ENCODE peak calls at places on chromosome 2, in four cellular contexts. Y, L, U and A are unnamed samples.
A peak's percentile ranks its signal among the peaks of the same experiment; 100 is the strongest.

GRCh38 chr2:143300531-143300930 is 171.3 kb downstream of the ARHGAP15 start:
- DNase-seq in Y (no peak), L (no peak), U (no peak), A (peak; percentile 6)

GRCh38 chr2:173053043-173053699 is 22.5 kb upstream of the MAP3K20 start:
- DNase-seq in Y (peak; percentile 70), L (no peak), U (no peak), A (no peak)

GRCh38 chr2:216316743-216317142 is 55.5 kb downstream of the MARCHF4 start:
- DNase-seq in Y (no peak), L (no peak), U (no peak), A (peak; percentile 57)

GRCh38 chr2:241564596-241565411 is 6.3 kb downstream of the BOK start:
- DNase-seq in Y (no peak), L (no peak), U (no peak), A (no peak)

GRCh38 chr2:109558076-109558882 is 55.5 kb downstream of the SEPTIN10 start:
- DNase-seq in Y (peak; percentile 96), L (no peak), U (no peak), A (peak; percentile 84)

GRCh38 chr2:200208041-200208440 is 98.5 kb upstream of the SPATS2L start:
- DNase-seq in Y (no peak), L (no peak), U (no peak), A (no peak)

GRCh38 chr2:169141713-169142352 is 72.5 kb downstream of the DHRS9 start:
- DNase-seq in Y (peak; percentile 46), L (peak; percentile 75), U (peak; percentile 76), A (peak; percentile 22)

GRCh38 chr2:43593241-43593640 is 2.6 kb downstream of the THADA start:
- DNase-seq in Y (no peak), L (no peak), U (no peak), A (no peak)

GRCh38 chr2:216632321-216632951 is 784 bp upstream of the IGFBP2 start:
- DNase-seq in Y (no peak), L (peak; percentile 16), U (no peak), A (no peak)

GRCh38 chr2:133270550-133270949 is 297.7 kb downstream of the NCKAP5 start:
- DNase-seq in Y (no peak), L (no peak), U (no peak), A (no peak)

GRCh38 chr2:220575963-220576362 is 948.5 kb downstream of the SLC4A3 start:
- DNase-seq in Y (no peak), L (no peak), U (no peak), A (no peak)

GRCh38 chr2:23385351-23385747 is 370 bp downstream of the KLHL29 start:
- DNase-seq in Y (no peak), L (peak; percentile 76), U (no peak), A (no peak)

DNA sequence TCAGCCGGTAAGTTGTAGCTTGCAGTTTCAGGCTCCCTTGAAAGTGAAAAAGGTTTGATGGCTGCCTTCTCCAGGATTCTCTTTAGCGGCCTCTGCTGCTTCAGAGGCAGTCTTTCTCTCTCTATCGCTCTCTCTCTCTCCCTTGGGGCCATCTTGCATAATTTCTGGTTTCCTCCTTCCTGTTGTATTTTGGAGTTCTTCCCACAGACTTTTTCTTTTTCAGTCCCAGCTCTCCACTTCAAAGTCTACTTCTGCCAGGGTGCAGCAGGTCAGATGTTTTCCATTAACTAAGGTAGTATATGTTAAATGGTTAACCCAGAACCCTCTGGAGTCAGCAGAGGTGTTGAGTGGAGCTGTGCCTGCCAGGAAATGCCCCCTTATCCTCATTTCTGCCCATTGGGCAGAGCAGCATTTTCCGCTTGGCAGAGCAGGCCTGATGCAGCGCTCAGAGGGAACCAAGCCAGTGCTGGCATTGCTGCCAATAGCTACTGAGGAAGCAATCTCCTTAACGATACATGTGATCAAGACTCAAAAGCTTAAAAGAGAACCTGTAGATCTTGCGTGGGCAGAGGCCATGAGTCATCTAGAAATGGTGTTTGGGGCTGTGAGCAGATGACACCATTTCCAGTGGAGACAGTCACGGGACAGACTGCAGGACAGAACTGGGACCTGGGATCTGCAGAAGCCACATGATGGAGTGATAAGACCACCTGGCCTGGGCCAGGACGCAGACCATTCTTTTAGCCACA is 20.8 kb downstream of the DBI start:
- DNase-seq in Y (peak; percentile 34), L (no peak), U (peak; percentile 28), A (peak; percentile 15)
- TF ChIP-seq CTCF in Y (peak; percentile 29), L (no peak), U (no peak), A (peak; percentile 45)

GRCh38 chr2:61950571-61951315 is 45.3 kb downstream of the COMMD1 start:
- DNase-seq in Y (peak; percentile 77), L (no peak), U (no peak), A (no peak)
- H3K4me1 ChIP-seq in Y (peaks cover 19% of the 10 kb centered on the region), L (no peaks in the 10 kb centered on the region), U (no peaks in the 10 kb centered on the region), A (peaks cover 15% of the 10 kb centered on the region)

GRCh38 chr2:114534728-114535084 is 92.3 kb downstream of the DPP10 start:
- DNase-seq in Y (no peak), L (no peak), U (no peak), A (no peak)
- TF ChIP-seq CTCF in Y (no peak), L (peak; percentile 11), U (no peak), A (no peak)

GRCh38 chr2:62660087-62660486 is 45.4 kb upstream of the EHBP1 start:
- DNase-seq in Y (no peak), L (no peak), U (no peak), A (no peak)

GRCh38 chr2:62661263-62661635 is 44.3 kb upstream of the EHBP1 start:
- DNase-seq in Y (no peak), L (peak; percentile 29), U (no peak), A (no peak)

GRCh38 chr2:62662131-62662530 is 43.4 kb upstream of the EHBP1 start:
- DNase-seq in Y (no peak), L (no peak), U (no peak), A (no peak)

GRCh38 chr2:62662548-62662947 is 43.0 kb upstream of the EHBP1 start:
- DNase-seq in Y (no peak), L (no peak), U (no peak), A (no peak)

GRCh38 chr2:62660582-62661262 is 44.8 kb upstream of the EHBP1 start:
- DNase-seq in Y (no peak), L (no peak), U (no peak), A (peak; percentile 88)
- H3K4me1 ChIP-seq in Y (peaks cover 56% of the 10 kb centered on the region), L (peaks cover 10% of the 10 kb centered on the region), U (no peaks in the 10 kb centered on the region), A (peaks cover 37% of the 10 kb centered on the region)

GRCh38 chr2:95231723-95232122 is 24.4 kb downstream of the ZNF892 start:
- DNase-seq in Y (peak; percentile 85), L (peak; percentile 65), U (peak; percentile 57), A (peak; percentile 63)
- TF ChIP-seq CTCF in Y (peak; percentile 92), L (peak; percentile 70), U (peak; percentile 87), A (peak; percentile 96)

DNA sequence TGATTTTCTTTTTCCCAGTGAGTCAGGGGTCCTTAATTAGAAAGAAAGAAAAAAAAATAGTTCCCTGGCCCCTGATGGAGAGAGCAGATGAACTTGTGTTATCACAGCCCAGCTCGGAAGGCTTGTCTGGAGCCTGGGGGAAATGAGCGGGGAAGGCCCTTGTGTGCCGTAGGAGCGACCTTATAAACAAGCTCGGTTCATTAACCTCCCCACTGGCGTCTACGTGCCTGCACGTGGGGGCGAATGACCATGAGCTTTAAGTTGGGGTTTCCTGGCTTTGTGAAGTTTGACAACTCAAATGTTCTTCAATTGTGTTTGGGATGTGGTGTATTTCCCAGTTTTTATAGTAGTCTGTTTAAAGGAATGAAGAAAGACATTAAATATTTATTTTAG is 69.5 kb downstream of the EPAS1 start:
- DNase-seq in Y (no peak), L (no peak), U (no peak), A (no peak)
- H3K4me1 ChIP-seq in Y (peaks cover 5% of the 10 kb centered on the region), L (no peaks in the 10 kb centered on the region), U (no peaks in the 10 kb centered on the region), A (no peaks in the 10 kb centered on the region)

GRCh38 chr2:232652505-232652851 is 19.1 kb downstream of the EFHD1 start:
- DNase-seq in Y (no peak), L (peak; percentile 51), U (no peak), A (no peak)
- TF ChIP-seq CTCF in Y (no peak), L (no peak), U (no peak), A (no peak)

GRCh38 chr2:206802654-206803514 is 37.5 kb downstream of the FASTKD2 start:
- DNase-seq in Y (no peak), L (no peak), U (no peak), A (no peak)

GRCh38 chr2:206799083-206799482 is 33.7 kb downstream of the FASTKD2 start:
- DNase-seq in Y (no peak), L (no peak), U (no peak), A (no peak)

GRCh38 chr2:206801417-206801772 is 36.0 kb downstream of the FASTKD2 start:
- DNase-seq in Y (no peak), L (peak; percentile 24), U (no peak), A (no peak)

GRCh38 chr2:206798009-206798408 is 32.6 kb downstream of the FASTKD2 start:
- DNase-seq in Y (no peak), L (no peak), U (no peak), A (no peak)

GRCh38 chr2:206800501-206801416 is 35.4 kb downstream of the FASTKD2 start:
- DNase-seq in Y (peak; percentile 65), L (peak; percentile 83), U (peak; percentile 28), A (peak; percentile 58)
- H3K4me1 ChIP-seq in Y (no peaks in the 10 kb centered on the region), L (peaks cover 4% of the 10 kb centered on the region), U (no peaks in the 10 kb centered on the region), A (no peaks in the 10 kb centered on the region)

DNA sequence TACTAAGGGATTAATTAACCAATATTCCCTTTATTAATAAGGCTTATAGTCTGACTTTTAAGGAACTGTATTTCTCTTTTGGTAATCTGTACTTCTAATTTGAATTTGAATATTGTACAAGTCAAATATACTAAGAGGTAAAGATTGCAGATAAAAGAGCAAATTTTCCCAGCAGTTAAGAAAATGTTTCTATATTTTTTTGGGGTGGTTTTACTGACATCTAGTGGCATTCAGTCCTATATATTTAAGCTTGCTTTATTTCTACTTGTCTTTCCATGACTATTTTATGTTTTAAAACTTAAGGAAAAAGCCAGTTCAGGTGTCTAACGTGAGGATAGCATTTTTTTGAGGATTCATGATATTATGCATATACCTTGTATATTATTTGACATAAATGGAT is 41.6 kb downstream of the TDRD15 start:
- DNase-seq in Y (peak; percentile 42), L (no peak), U (no peak), A (no peak)
- TF ChIP-seq CTCF in Y (peak; percentile 57), L (peak; percentile 53), U (no peak), A (peak; percentile 59)

DNA sequence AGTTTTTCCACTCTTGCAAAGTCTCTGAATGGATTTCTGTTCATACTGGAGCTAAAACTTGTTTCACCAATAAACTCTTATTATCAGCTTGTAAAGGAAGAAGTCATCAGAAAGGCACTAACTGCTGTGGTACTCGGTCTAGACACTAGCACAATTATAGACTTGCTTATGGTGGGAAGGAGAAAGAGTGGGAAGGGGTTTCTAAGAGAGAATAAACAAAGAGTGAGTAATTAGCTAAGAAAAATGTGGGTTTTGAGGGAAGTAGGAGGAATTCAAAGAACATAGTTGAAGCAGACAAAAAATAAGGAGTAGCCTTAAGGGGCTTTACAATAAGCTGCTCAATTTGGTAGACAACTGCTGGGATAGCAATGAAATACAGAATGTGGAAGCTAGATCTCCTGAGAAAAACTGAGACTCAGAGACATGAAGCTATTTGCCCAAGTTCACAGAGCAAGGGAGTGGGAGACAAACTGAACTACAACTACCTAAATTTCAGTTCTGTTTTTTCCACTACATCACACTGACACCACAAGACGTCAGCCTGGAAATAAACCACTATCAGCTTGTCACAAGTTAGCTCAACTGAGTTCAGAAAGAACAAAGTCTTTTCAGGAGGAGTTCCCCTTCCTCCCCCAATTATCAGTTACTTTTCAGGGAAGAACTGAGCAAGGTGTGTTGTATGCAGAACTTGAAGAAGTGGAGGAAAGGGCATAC is 59.7 kb downstream of the MAP4K3 start:
- DNase-seq in Y (no peak), L (no peak), U (no peak), A (no peak)
- H3K4me1 ChIP-seq in Y (peaks cover 38% of the 10 kb centered on the region), L (peaks cover 8% of the 10 kb centered on the region), U (peaks cover 8% of the 10 kb centered on the region), A (no peaks in the 10 kb centered on the region)